ENCODE peak calls at places on chromosomes 7 and 10, in six cellular contexts. One of them, this sample, is unnamed.

GRCh38 chr10:44864042-44864436 is 47.1 kb upstream of the TMEM72 start:
- DNase-seq in mammary epithelial cell: peak
- DNase-seq in psoas muscle: peak
- DNase-seq in astrocyte of the cerebellum: no peak
- DNase-seq in transverse colon: peak
- DNase-seq in AG04450: no peak
- DNase-seq in this sample: no peak

GRCh38 chr10:116440330-116441030 is 12.8 kb downstream of the PNLIPRP3 start:
- DNase-seq in mammary epithelial cell: peak
- DNase-seq in psoas muscle: no peak
- DNase-seq in astrocyte of the cerebellum: no peak
- DNase-seq in transverse colon: no peak
- DNase-seq in AG04450: no peak
- DNase-seq in this sample: no peak

GRCh38 chr10:88004451-88004850 is 141.0 kb downstream of the PTEN start:
- DNase-seq in mammary epithelial cell: no peak
- DNase-seq in psoas muscle: no peak
- DNase-seq in astrocyte of the cerebellum: no peak
- DNase-seq in transverse colon: no peak
- DNase-seq in AG04450: no peak
- DNase-seq in this sample: no peak

GRCh38 chr10:15780353-15781135 is 60.8 kb upstream of the ITGA8 start:
- DNase-seq in mammary epithelial cell: peak
- DNase-seq in psoas muscle: peak
- DNase-seq in astrocyte of the cerebellum: no peak
- DNase-seq in transverse colon: no peak
- DNase-seq in AG04450: no peak
- DNase-seq in this sample: peak

GRCh38 chr10:14414901-14415300 is 84.2 kb upstream of the FRMD4A start:
- DNase-seq in mammary epithelial cell: peak
- DNase-seq in psoas muscle: no peak
- DNase-seq in astrocyte of the cerebellum: peak
- DNase-seq in transverse colon: no peak
- DNase-seq in AG04450: peak
- DNase-seq in this sample: no peak

GRCh38 chr7:1593091-1593866 is 23.4 kb upstream of the PSMG3 start:
- DNase-seq in mammary epithelial cell: no peak
- DNase-seq in psoas muscle: no peak
- DNase-seq in astrocyte of the cerebellum: no peak
- DNase-seq in transverse colon: no peak
- DNase-seq in AG04450: no peak
- DNase-seq in this sample: no peak

GRCh38 chr10:51230828-51231227 is 156.5 kb downstream of the PRKG1 start:
- DNase-seq in mammary epithelial cell: no peak
- DNase-seq in psoas muscle: no peak
- DNase-seq in astrocyte of the cerebellum: no peak
- DNase-seq in transverse colon: no peak
- DNase-seq in AG04450: no peak
- DNase-seq in this sample: no peak

GRCh38 chr10:97901381-97901780 is 51.7 kb downstream of the GOLGA7B start:
- DNase-seq in mammary epithelial cell: no peak
- DNase-seq in psoas muscle: no peak
- DNase-seq in astrocyte of the cerebellum: no peak
- DNase-seq in transverse colon: no peak
- DNase-seq in AG04450: no peak
- DNase-seq in this sample: no peak

GRCh38 chr7:100887186-100887954 is 2.1 kb downstream of the UFSP1 start:
- DNase-seq in mammary epithelial cell: no peak
- DNase-seq in psoas muscle: no peak
- DNase-seq in astrocyte of the cerebellum: no peak
- DNase-seq in transverse colon: peak
- DNase-seq in AG04450: no peak
- DNase-seq in this sample: no peak

GRCh38 chr7:13291010-13291409 is 603.6 kb downstream of the ARL4A start:
- DNase-seq in mammary epithelial cell: no peak
- DNase-seq in psoas muscle: no peak
- DNase-seq in astrocyte of the cerebellum: no peak
- DNase-seq in transverse colon: no peak
- DNase-seq in AG04450: no peak
- DNase-seq in this sample: no peak

GRCh38 chr10:70785190-70785589 is at the start of gene TBATA:
- DNase-seq in mammary epithelial cell: no peak
- DNase-seq in psoas muscle: no peak
- DNase-seq in astrocyte of the cerebellum: no peak
- DNase-seq in transverse colon: no peak
- DNase-seq in AG04450: no peak
- DNase-seq in this sample: no peak

GRCh38 chr10:130547368-130547767 is 411.2 kb downstream of the GLRX3 start:
- DNase-seq in mammary epithelial cell: no peak
- DNase-seq in psoas muscle: no peak
- DNase-seq in astrocyte of the cerebellum: no peak
- DNase-seq in transverse colon: no peak
- DNase-seq in AG04450: no peak
- DNase-seq in this sample: no peak

GRCh38 chr10:77853256-77853655 is 73.3 kb downstream of the DLG5 start:
- DNase-seq in mammary epithelial cell: no peak
- DNase-seq in psoas muscle: no peak
- DNase-seq in astrocyte of the cerebellum: no peak
- DNase-seq in transverse colon: no peak
- DNase-seq in AG04450: no peak
- DNase-seq in this sample: no peak

GRCh38 chr10:58384095-58384494 is 1.1 kb upstream of the TFAM start:
- DNase-seq in mammary epithelial cell: peak
- DNase-seq in psoas muscle: no peak
- DNase-seq in astrocyte of the cerebellum: no peak
- DNase-seq in transverse colon: no peak
- DNase-seq in AG04450: no peak
- DNase-seq in this sample: no peak

GRCh38 chr10:92124524-92125168 is 166.2 kb downstream of the CPEB3 start:
- DNase-seq in mammary epithelial cell: peak
- DNase-seq in psoas muscle: no peak
- DNase-seq in astrocyte of the cerebellum: peak
- DNase-seq in transverse colon: peak
- DNase-seq in AG04450: peak
- DNase-seq in this sample: no peak

GRCh38 chr10:43963793-43964425 is 315.2 kb upstream of the ZNF32 start:
- DNase-seq in mammary epithelial cell: no peak
- DNase-seq in psoas muscle: no peak
- DNase-seq in astrocyte of the cerebellum: no peak
- DNase-seq in transverse colon: no peak
- DNase-seq in AG04450: no peak
- DNase-seq in this sample: no peak

GRCh38 chr10:52949899-52950298 is 177.3 kb upstream of the MBL2 start:
- DNase-seq in mammary epithelial cell: no peak
- DNase-seq in psoas muscle: no peak
- DNase-seq in astrocyte of the cerebellum: no peak
- DNase-seq in transverse colon: peak
- DNase-seq in AG04450: no peak
- DNase-seq in this sample: no peak

GRCh38 chr7:41911792-41912191 is 208.9 kb upstream of the INHBA start:
- DNase-seq in mammary epithelial cell: peak
- DNase-seq in psoas muscle: no peak
- DNase-seq in astrocyte of the cerebellum: no peak
- DNase-seq in transverse colon: no peak
- DNase-seq in AG04450: no peak
- DNase-seq in this sample: no peak

GRCh38 chr7:73612598-73613269 is 11.6 kb downstream of the MLXIPL start:
- DNase-seq in mammary epithelial cell: peak
- DNase-seq in psoas muscle: peak
- DNase-seq in astrocyte of the cerebellum: no peak
- DNase-seq in transverse colon: peak
- DNase-seq in AG04450: no peak
- DNase-seq in this sample: no peak
- TF ChIP-seq CTCF in mammary epithelial cell: no peak
- TF ChIP-seq CTCF in psoas muscle: peak
- TF ChIP-seq CTCF in astrocyte of the cerebellum: no peak
- TF ChIP-seq CTCF in transverse colon: peak
- TF ChIP-seq CTCF in AG04450: peak
- TF ChIP-seq CTCF in this sample: no peak

DNA sequence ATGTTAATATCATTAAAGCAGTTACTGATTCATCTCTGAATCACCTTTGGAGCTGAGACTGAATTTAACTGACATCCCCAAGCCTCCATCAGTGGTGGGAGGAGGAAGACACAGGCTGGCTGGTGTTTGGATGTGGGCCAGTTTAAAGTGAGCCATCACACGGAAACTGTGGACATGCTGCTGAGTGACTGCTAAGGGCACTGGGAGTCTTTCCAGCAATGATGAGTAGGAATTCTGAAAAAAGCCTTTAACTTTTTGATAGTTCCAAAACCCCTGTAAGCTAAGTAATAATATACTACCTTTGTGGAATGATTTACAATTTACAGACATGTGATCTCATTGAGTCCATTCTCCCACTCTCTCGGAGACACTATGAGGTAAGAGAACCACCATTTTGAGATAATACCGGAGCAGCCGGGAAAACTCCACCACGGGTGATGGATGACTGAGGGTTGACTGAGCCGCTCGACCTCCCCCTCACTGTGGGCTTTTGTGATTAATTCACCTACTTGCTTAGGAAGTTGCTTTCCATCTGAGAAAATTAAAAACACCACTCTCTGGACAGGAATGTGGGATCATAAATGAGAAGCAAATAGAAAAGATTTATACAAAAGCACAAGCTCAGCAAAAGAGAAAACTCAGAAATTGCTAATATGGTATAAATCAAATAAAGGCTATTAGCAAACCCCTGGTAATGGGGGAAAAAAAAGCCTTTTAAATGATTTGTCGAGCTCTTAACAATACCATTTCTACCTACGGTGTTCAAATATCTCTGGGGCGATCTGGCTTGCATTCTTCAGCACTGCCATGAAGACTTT is 194.8 kb downstream of the FANK1 start:
- DNase-seq in mammary epithelial cell: peak
- DNase-seq in psoas muscle: no peak
- DNase-seq in astrocyte of the cerebellum: peak
- DNase-seq in transverse colon: no peak
- DNase-seq in AG04450: peak
- DNase-seq in this sample: no peak
- H3K4me3 ChIP-seq in mammary epithelial cell: no peak
- H3K4me3 ChIP-seq in psoas muscle: no peak
- H3K4me3 ChIP-seq in astrocyte of the cerebellum: no peak
- H3K4me3 ChIP-seq in transverse colon: no peak
- H3K4me3 ChIP-seq in AG04450: no peak
- H3K4me3 ChIP-seq in this sample: no peak

GRCh38 chr7:131487217-131487616 is 69.2 kb downstream of the PODXL start:
- DNase-seq in mammary epithelial cell: no peak
- DNase-seq in psoas muscle: no peak
- DNase-seq in astrocyte of the cerebellum: no peak
- DNase-seq in transverse colon: no peak
- DNase-seq in AG04450: no peak
- DNase-seq in this sample: no peak

GRCh38 chr7:131489881-131490280 is 66.5 kb downstream of the PODXL start:
- DNase-seq in mammary epithelial cell: no peak
- DNase-seq in psoas muscle: no peak
- DNase-seq in astrocyte of the cerebellum: no peak
- DNase-seq in transverse colon: no peak
- DNase-seq in AG04450: no peak
- DNase-seq in this sample: no peak

GRCh38 chr7:131486346-131486745 is 70.1 kb downstream of the PODXL start:
- DNase-seq in mammary epithelial cell: no peak
- DNase-seq in psoas muscle: no peak
- DNase-seq in astrocyte of the cerebellum: no peak
- DNase-seq in transverse colon: no peak
- DNase-seq in AG04450: no peak
- DNase-seq in this sample: no peak

GRCh38 chr7:131489196-131489595 is 67.2 kb downstream of the PODXL start:
- DNase-seq in mammary epithelial cell: no peak
- DNase-seq in psoas muscle: no peak
- DNase-seq in astrocyte of the cerebellum: no peak
- DNase-seq in transverse colon: no peak
- DNase-seq in AG04450: no peak
- DNase-seq in this sample: no peak

GRCh38 chr7:131488361-131488760 is 68.1 kb downstream of the PODXL start:
- DNase-seq in mammary epithelial cell: no peak
- DNase-seq in psoas muscle: no peak
- DNase-seq in astrocyte of the cerebellum: no peak
- DNase-seq in transverse colon: no peak
- DNase-seq in AG04450: no peak
- DNase-seq in this sample: no peak
- TF ChIP-seq CTCF in mammary epithelial cell: no peak
- TF ChIP-seq CTCF in psoas muscle: peak
- TF ChIP-seq CTCF in astrocyte of the cerebellum: peak
- TF ChIP-seq CTCF in transverse colon: no peak
- TF ChIP-seq CTCF in AG04450: peak
- TF ChIP-seq CTCF in this sample: no peak

GRCh38 chr7:103117016-103117415 is 31.9 kb downstream of the NAPEPLD start:
- DNase-seq in mammary epithelial cell: no peak
- DNase-seq in psoas muscle: no peak
- DNase-seq in astrocyte of the cerebellum: no peak
- DNase-seq in transverse colon: no peak
- DNase-seq in AG04450: no peak
- DNase-seq in this sample: no peak
- H3K4me3 ChIP-seq in mammary epithelial cell: no peak
- H3K4me3 ChIP-seq in psoas muscle: no peak
- H3K4me3 ChIP-seq in astrocyte of the cerebellum: no peak
- H3K4me3 ChIP-seq in transverse colon: no peak
- H3K4me3 ChIP-seq in AG04450: no peak
- H3K4me3 ChIP-seq in this sample: no peak

GRCh38 chr7:108407674-108408073 is 48.6 kb downstream of the NRCAM start:
- DNase-seq in mammary epithelial cell: no peak
- DNase-seq in psoas muscle: no peak
- DNase-seq in astrocyte of the cerebellum: no peak
- DNase-seq in transverse colon: no peak
- DNase-seq in AG04450: no peak
- DNase-seq in this sample: no peak

GRCh38 chr7:108402865-108403264 is 53.4 kb downstream of the NRCAM start:
- DNase-seq in mammary epithelial cell: peak
- DNase-seq in psoas muscle: no peak
- DNase-seq in astrocyte of the cerebellum: no peak
- DNase-seq in transverse colon: no peak
- DNase-seq in AG04450: no peak
- DNase-seq in this sample: no peak

GRCh38 chr7:108403597-108404217 is 52.5 kb downstream of the NRCAM start:
- DNase-seq in mammary epithelial cell: no peak
- DNase-seq in psoas muscle: no peak
- DNase-seq in astrocyte of the cerebellum: no peak
- DNase-seq in transverse colon: no peak
- DNase-seq in AG04450: no peak
- DNase-seq in this sample: no peak

GRCh38 chr7:108406474-108406873 is 49.8 kb downstream of the NRCAM start:
- DNase-seq in mammary epithelial cell: peak
- DNase-seq in psoas muscle: no peak
- DNase-seq in astrocyte of the cerebellum: peak
- DNase-seq in transverse colon: no peak
- DNase-seq in AG04450: peak
- DNase-seq in this sample: no peak

GRCh38 chr7:108404509-108405435 is 51.5 kb downstream of the NRCAM start:
- DNase-seq in mammary epithelial cell: no peak
- DNase-seq in psoas muscle: no peak
- DNase-seq in astrocyte of the cerebellum: no peak
- DNase-seq in transverse colon: no peak
- DNase-seq in AG04450: no peak
- DNase-seq in this sample: no peak
- TF ChIP-seq CTCF in mammary epithelial cell: no peak
- TF ChIP-seq CTCF in psoas muscle: no peak
- TF ChIP-seq CTCF in astrocyte of the cerebellum: no peak
- TF ChIP-seq CTCF in transverse colon: no peak
- TF ChIP-seq CTCF in AG04450: no peak
- TF ChIP-seq CTCF in this sample: no peak

GRCh38 chr7:45183711-45184210 is 26.2 kb downstream of the RAMP3 start:
- DNase-seq in mammary epithelial cell: no peak
- DNase-seq in psoas muscle: no peak
- DNase-seq in astrocyte of the cerebellum: no peak
- DNase-seq in transverse colon: no peak
- DNase-seq in AG04450: no peak
- DNase-seq in this sample: no peak
- H3K4me3 ChIP-seq in mammary epithelial cell: no peak
- H3K4me3 ChIP-seq in psoas muscle: no peak
- H3K4me3 ChIP-seq in astrocyte of the cerebellum: no peak
- H3K4me3 ChIP-seq in transverse colon: no peak
- H3K4me3 ChIP-seq in AG04450: no peak
- H3K4me3 ChIP-seq in this sample: no peak

This sample was measured in thoracic aorta.